ENCODE peak calls at places on chromosomes 5 and 9, in seven cellular contexts. L, X, E, D, F, G and S are unnamed samples.
A peak's percentile ranks its signal among the peaks of the same experiment; 100 is the strongest.

GRCh38 chr9:136024696-136025316 is 63.6 kb upstream of the UBAC1 start:
- DNase-seq in L (no peak), X (no peak), E (peak; percentile 12), D (no peak), F (no peak), G (no peak), S (peak; percentile 59)

GRCh38 chr5:132813599-132814440 is 718 bp downstream of the SOWAHA start:
- DNase-seq in L (no peak), X (peak; percentile 65), E (no peak), D (no peak), F (no peak), G (no peak), S (peak; percentile 90)

GRCh38 chr5:123460296-123460729 is 37.1 kb upstream of the CEP120 start:
- DNase-seq in L (peak; percentile 35), X (peak; percentile 66), E (no peak), D (no peak), F (peak; percentile 47), G (no peak), S (no peak)

GRCh38 chr5:124527220-124527991 is 219.0 kb downstream of the ZNF608 start:
- DNase-seq in L (peak; percentile 27), X (peak; percentile 74), E (no peak), D (no peak), F (no peak), G (no peak), S (no peak)

GRCh38 chr5:132498152-132498551 is 7.6 kb upstream of the IRF1 start:
- DNase-seq in L (peak; percentile 55), X (peak; percentile 38), E (peak; percentile 24), D (no peak), F (no peak), G (no peak), S (peak; percentile 92)

GRCh38 chr9:5574097-5574496 is 54.8 kb upstream of the RIC1 start:
- DNase-seq in L (no peak), X (no peak), E (no peak), D (no peak), F (no peak), G (no peak), S (no peak)

GRCh38 chr5:83507431-83507830 is 35.9 kb downstream of the VCAN start:
- DNase-seq in L (no peak), X (no peak), E (no peak), D (no peak), F (no peak), G (no peak), S (peak; percentile 10)

GRCh38 chr9:137168907-137169763 is 716 bp downstream of the LRRC26 start:
- DNase-seq in L (peak; percentile 45), X (peak; percentile 49), E (no peak), D (peak; percentile 48), F (peak; percentile 65), G (no peak), S (peak; percentile 97)

GRCh38 chr9:88628811-88629210 is 93.8 kb downstream of the NXNL2 start:
- DNase-seq in L (no peak), X (no peak), E (no peak), D (no peak), F (no peak), G (no peak), S (peak; percentile 19)

GRCh38 chr9:124271660-124272059 is 13.9 kb downstream of the NEK6 start:
- DNase-seq in L (no peak), X (no peak), E (no peak), D (no peak), F (no peak), G (no peak), S (peak; percentile 31)

GRCh38 chr9:115369322-115369957 is 251.5 kb upstream of the TNC start:
- DNase-seq in L (peak; percentile 74), X (peak; percentile 33), E (peak; percentile 23), D (no peak), F (no peak), G (no peak), S (no peak)

GRCh38 chr5:6322163-6322713 is 56.1 kb downstream of the MED10 start:
- DNase-seq in L (no peak), X (no peak), E (no peak), D (no peak), F (no peak), G (no peak), S (no peak)

GRCh38 chr5:78638423-78638822 is 10.1 kb downstream of the LHFPL2 start:
- DNase-seq in L (peak; percentile 92), X (peak; percentile 86), E (peak; percentile 45), D (no peak), F (no peak), G (no peak), S (peak; percentile 88)

GRCh38 chr5:40660751-40661150 is 19.0 kb upstream of the PTGER4 start:
- DNase-seq in L (no peak), X (no peak), E (no peak), D (no peak), F (no peak), G (no peak), S (no peak)

GRCh38 chr5:144121577-144121976 is 48.9 kb downstream of the YIPF5 start:
- DNase-seq in L (no peak), X (no peak), E (no peak), D (no peak), F (no peak), G (no peak), S (peak; percentile 29)

GRCh38 chr5:59766394-59766793 is 127.1 kb downstream of the PDE4D start:
- DNase-seq in L (peak; percentile 57), X (peak; percentile 26), E (no peak), D (no peak), F (no peak), G (peak; percentile 47), S (no peak)

GRCh38 chr5:139383993-139384590 is 995 bp upstream of the SLC23A1 start:
- DNase-seq in L (no peak), X (no peak), E (no peak), D (no peak), F (no peak), G (no peak), S (peak; percentile 72)

GRCh38 chr5:139383275-139383992 is at the start of gene SLC23A1:
- DNase-seq in L (no peak), X (peak; percentile 64), E (no peak), D (no peak), F (no peak), G (no peak), S (peak; percentile 76)

GRCh38 chr5:139386039-139386438 is 2.9 kb upstream of the SLC23A1 start:
- DNase-seq in L (no peak), X (no peak), E (no peak), D (no peak), F (no peak), G (no peak), S (peak; percentile 77)

GRCh38 chr5:139384591-139385051 is 1.5 kb upstream of the SLC23A1 start:
- DNase-seq in L (no peak), X (no peak), E (no peak), D (no peak), F (no peak), G (no peak), S (peak; percentile 69)

GRCh38 chr5:139385061-139385889 is 2.2 kb upstream of the SLC23A1 start:
- DNase-seq in L (no peak), X (no peak), E (no peak), D (peak; percentile 67), F (no peak), G (no peak), S (peak; percentile 94)
- TF ChIP-seq CTCF in L (no peak), X (no peak), E (peak; percentile 62), D (peak; percentile 67), F (peak; percentile 30), G (peak; percentile 15), S (no peak)

GRCh38 chr5:32147959-32148358 is 26.2 kb downstream of the GOLPH3 start:
- DNase-seq in L (no peak), X (no peak), E (no peak), D (peak; percentile 53), F (no peak), G (no peak), S (no peak)
- H3K4me1 ChIP-seq in L (peaks cover 45% of the 10 kb centered on the region), X (peaks cover 26% of the 10 kb centered on the region), E (peaks cover 98% of the 10 kb centered on the region), D (peaks cover 4% of the 10 kb centered on the region), F (peaks cover 2% of the 10 kb centered on the region), G (peaks cover 86% of the 10 kb centered on the region), S (peaks cover 20% of the 10 kb centered on the region)

GRCh38 chr9:108270041-108270440 is 585.7 kb downstream of the ACTL7B start:
- DNase-seq in L (no peak), X (peak; percentile 22), E (no peak), D (peak; percentile 14), F (no peak), G (no peak), S (no peak)

GRCh38 chr9:108271646-108272349 is 584.0 kb downstream of the ACTL7B start:
- DNase-seq in L (peak; percentile 72), X (peak; percentile 82), E (no peak), D (no peak), F (no peak), G (no peak), S (peak; percentile 86)

GRCh38 chr9:108273988-108274387 is 581.8 kb downstream of the ACTL7B start:
- DNase-seq in L (no peak), X (no peak), E (no peak), D (no peak), F (no peak), G (no peak), S (no peak)

GRCh38 chr9:108271236-108271635 is 584.5 kb downstream of the ACTL7B start:
- DNase-seq in L (no peak), X (no peak), E (no peak), D (no peak), F (no peak), G (no peak), S (no peak)

DNA sequence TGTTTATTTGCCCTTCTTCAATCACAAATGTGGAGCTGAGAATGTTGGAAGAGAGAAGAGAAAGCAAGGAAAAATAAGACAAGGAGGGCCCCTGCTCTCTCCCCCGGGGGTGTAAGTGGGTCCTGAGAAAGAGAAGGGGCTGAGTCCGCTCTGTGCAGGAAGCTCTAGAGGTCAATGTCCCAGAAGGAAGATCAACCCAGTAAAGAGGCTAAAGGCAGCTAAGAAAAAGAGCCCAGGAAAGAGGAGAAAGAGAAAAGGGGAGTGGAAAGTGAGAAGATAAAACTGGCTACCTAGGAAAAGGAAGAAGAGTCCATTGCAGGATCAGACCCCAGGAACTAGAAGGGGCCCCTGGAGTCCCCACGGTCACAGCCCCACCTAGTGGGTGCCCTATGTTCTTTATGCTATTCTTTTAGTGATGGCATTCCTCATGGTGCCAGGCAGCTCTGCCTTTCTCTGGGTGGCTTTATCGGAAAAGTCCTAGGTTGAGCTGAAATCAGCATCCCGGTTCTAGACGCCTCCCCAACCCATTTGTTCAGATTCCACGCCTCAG is 583.4 kb downstream of the ACTL7B start:
- DNase-seq in L (peak; percentile 75), X (peak; percentile 77), E (peak; percentile 40), D (peak; percentile 47), F (peak; percentile 38), G (peak; percentile 53), S (peak; percentile 85)
- TF ChIP-seq CTCF in L (peak; percentile 73), X (peak; percentile 57), E (peak; percentile 75), D (peak; percentile 51), F (peak; percentile 65), G (peak; percentile 59), S (peak; percentile 72)

GRCh38 chr5:151029179-151029855 is 8.9 kb downstream of the GPX3 start:
- DNase-seq in L (no peak), X (no peak), E (no peak), D (no peak), F (no peak), G (no peak), S (no peak)

GRCh38 chr5:151027961-151028479 is 7.6 kb downstream of the GPX3 start:
- DNase-seq in L (no peak), X (no peak), E (no peak), D (no peak), F (no peak), G (no peak), S (no peak)

GRCh38 chr5:151030377-151030776 is 10.0 kb downstream of the GPX3 start:
- DNase-seq in L (no peak), X (no peak), E (peak; percentile 73), D (no peak), F (no peak), G (no peak), S (no peak)

GRCh38 chr5:151029856-151030336 is 9.5 kb downstream of the GPX3 start:
- DNase-seq in L (no peak), X (no peak), E (no peak), D (no peak), F (no peak), G (no peak), S (no peak)

GRCh38 chr5:151028717-151029116 is 8.3 kb downstream of the GPX3 start:
- DNase-seq in L (no peak), X (no peak), E (no peak), D (no peak), F (no peak), G (no peak), S (no peak)
- H3K4me1 ChIP-seq in L (no peaks in the 10 kb centered on the region), X (no peaks in the 10 kb centered on the region), E (peaks cover 79% of the 10 kb centered on the region), D (peaks cover 13% of the 10 kb centered on the region), F (no peaks in the 10 kb centered on the region), G (peaks cover 72% of the 10 kb centered on the region), S (peaks cover 12% of the 10 kb centered on the region)